ENCODE peak calls at places on chromosomes 13 and 19, in seven cellular contexts. K is HFF-Myc, Y is tibial artery, N is astrocyte, X is GM12865, T is IMR-90, Z is dorsolateral prefrontal cortex. I is an unnamed sample.

GRCh38 chr19:54254195-54254906 is 2.7 kb downstream of the LILRB5 start:
- DNase-seq in K (no peak), Y (no peak), N (no peak), X (no peak), T (no peak), Z (no peak), I (no peak)

GRCh38 chr13:85093808-85094207 is 705.4 kb downstream of the SLITRK6 start:
- DNase-seq in K (peak; percentile 65), Y (no peak), N (peak; percentile 8), X (no peak), T (no peak), Z (no peak), I (no peak)

GRCh38 chr19:52922841-52923781 is at the start of gene ZNF888:
- DNase-seq in K (no peak), Y (peak; percentile 95), N (peak; percentile 52), X (peak; percentile 93), T (peak; percentile 70), Z (peak; percentile 52), I (peak; percentile 92)

GRCh38 chr13:36548129-36548528 is 115.8 kb downstream of the CCNA1 start:
- DNase-seq in K (no peak), Y (no peak), N (no peak), X (no peak), T (no peak), Z (no peak), I (no peak)

GRCh38 chr19:33348301-33349010 is 25.1 kb upstream of the CEBPG start:
- DNase-seq in K (no peak), Y (no peak), N (peak; percentile 15), X (no peak), T (no peak), Z (no peak), I (no peak)

GRCh38 chr13:94710081-94710809 is 2.1 kb downstream of the SOX21 start:
- DNase-seq in K (no peak), Y (no peak), N (no peak), X (no peak), T (no peak), Z (no peak), I (no peak)

GRCh38 chr13:99280166-99280565 is 22.0 kb upstream of the GPR18 start:
- DNase-seq in K (no peak), Y (no peak), N (peak; percentile 46), X (no peak), T (no peak), Z (no peak), I (peak; percentile 61)

GRCh38 chr13:41326661-41327060 is 15.6 kb downstream of the NAA16 start:
- DNase-seq in K (no peak), Y (no peak), N (no peak), X (no peak), T (no peak), Z (no peak), I (no peak)

GRCh38 chr19:42443944-42444398 is 1.2 kb upstream of the CXCL17 start:
- DNase-seq in K (no peak), Y (no peak), N (no peak), X (no peak), T (no peak), Z (no peak), I (no peak)

GRCh38 chr19:41265376-41266153 is 1.4 kb downstream of the HNRNPUL1 start:
- DNase-seq in K (no peak), Y (peak; percentile 65), N (peak; percentile 13), X (peak; percentile 35), T (peak; percentile 37), Z (no peak), I (peak; percentile 12)

GRCh38 chr13:82560889-82561288 is 1321.4 kb downstream of the SLITRK1 start:
- DNase-seq in K (no peak), Y (no peak), N (no peak), X (no peak), T (no peak), Z (no peak), I (no peak)

GRCh38 chr19:8307400-8307964 is 676 bp downstream of the CD320 start:
- DNase-seq in K (no peak), Y (peak; percentile 66), N (no peak), X (peak; percentile 21), T (no peak), Z (no peak), I (peak; percentile 70)

GRCh38 chr19:29365836-29366417 is 153.0 kb upstream of the UQCRFS1 start:
- DNase-seq in K (no peak), Y (no peak), N (no peak), X (no peak), T (no peak), Z (no peak), I (no peak)

GRCh38 chr19:618247-618619 is 15.1 kb downstream of the POLRMT start:
- DNase-seq in K (no peak), Y (no peak), N (no peak), X (no peak), T (no peak), Z (no peak), I (no peak)

GRCh38 chr19:43966079-43966694 is 15.2 kb downstream of the ZNF221 start:
- DNase-seq in K (no peak), Y (no peak), N (no peak), X (no peak), T (no peak), Z (no peak), I (no peak)

DNA sequence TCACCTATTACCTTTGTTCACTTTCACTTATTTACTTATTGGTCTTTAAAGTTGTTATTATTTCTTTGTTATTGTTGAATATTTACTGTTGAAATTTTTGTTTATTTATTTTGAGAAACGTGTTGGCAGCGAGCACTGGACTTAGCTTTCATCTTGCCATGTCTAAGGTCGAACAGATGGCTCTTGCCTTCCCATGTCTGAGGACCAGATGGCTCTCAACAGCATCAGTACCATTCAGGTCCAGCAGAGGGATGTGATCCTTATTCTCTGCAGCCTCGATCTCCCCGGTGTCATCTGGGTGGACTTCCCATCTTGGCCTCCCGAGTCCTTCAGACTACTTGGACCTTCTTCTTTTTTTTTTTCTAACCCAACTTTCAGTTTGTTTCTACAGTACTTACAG is 1437.6 kb downstream of the UQCRFS1 start:
- DNase-seq in K (no peak), Y (no peak), N (no peak), X (no peak), T (no peak), Z (no peak), I (peak; percentile 8)
- TF ChIP-seq CTCF in K (no peak), Y (no peak), N (no peak), X (no peak), T (no peak), Z (no peak), I (no peak)

GRCh38 chr13:106314417-106314816 is 221.0 kb downstream of the EFNB2 start:
- DNase-seq in K (no peak), Y (no peak), N (no peak), X (no peak), T (no peak), Z (no peak), I (no peak)
- TF ChIP-seq CTCF in K (no peak), Y (no peak), N (no peak), X (no peak), T (no peak), Z (no peak), I (no peak)

GRCh38 chr19:48303866-48304265 is 21.5 kb upstream of the EMP3 start:
- DNase-seq in K (no peak), Y (no peak), N (no peak), X (no peak), T (no peak), Z (no peak), I (no peak)

GRCh38 chr19:48311384-48311783 is 14.0 kb upstream of the EMP3 start:
- DNase-seq in K (no peak), Y (no peak), N (no peak), X (no peak), T (no peak), Z (no peak), I (no peak)

GRCh38 chr19:48303367-48303766 is 22.0 kb upstream of the EMP3 start:
- DNase-seq in K (no peak), Y (no peak), N (no peak), X (no peak), T (no peak), Z (no peak), I (no peak)

GRCh38 chr19:48310227-48310626 is 15.1 kb upstream of the EMP3 start:
- DNase-seq in K (no peak), Y (no peak), N (no peak), X (no peak), T (no peak), Z (no peak), I (no peak)

DNA sequence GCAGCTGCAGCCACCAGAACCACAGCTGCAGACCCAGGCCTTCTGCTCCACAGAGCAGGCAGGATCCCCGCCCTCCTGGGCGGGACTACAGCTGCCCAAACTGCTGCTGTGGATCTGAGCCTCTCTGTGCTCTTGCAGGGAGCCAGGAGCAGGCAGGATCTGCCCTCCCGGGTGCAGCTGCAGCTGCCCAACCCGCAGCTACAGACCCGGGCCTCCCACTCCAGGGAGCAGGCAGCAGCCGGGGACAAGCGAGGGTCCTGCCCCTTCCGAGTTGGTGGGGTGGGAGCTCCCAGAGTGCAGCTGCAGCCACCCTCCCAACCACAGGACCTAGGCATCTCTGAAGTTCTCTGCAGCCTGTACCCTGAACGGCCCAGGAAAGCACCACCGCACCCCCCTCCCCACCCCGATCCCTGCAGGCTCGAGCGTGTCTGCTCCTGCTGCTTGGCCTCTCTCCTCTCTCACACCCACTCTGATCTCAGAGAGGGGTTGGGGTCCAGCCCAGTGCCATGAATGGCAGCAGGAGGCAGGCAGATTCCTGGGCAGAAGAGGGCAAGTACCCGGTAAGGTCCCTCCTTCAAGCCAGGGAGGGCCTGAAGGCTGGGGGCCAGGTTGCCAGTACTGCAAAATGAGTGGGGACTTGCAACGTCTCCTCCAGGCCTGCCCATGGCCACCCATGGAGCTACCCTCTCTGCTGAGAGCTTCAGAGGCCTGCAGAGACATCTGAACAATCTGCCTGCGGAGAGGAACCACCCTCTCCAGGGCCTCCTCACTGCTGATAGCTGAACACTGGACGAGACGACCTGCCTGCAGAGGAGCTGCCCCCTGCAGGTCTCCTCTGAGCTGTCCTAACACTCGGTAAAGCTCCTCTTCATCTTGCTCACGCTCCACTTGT is 16.4 kb upstream of the EMP3 start:
- DNase-seq in K (no peak), Y (no peak), N (no peak), X (peak; percentile 38), T (no peak), Z (peak; percentile 45), I (peak; percentile 83)
- TF ChIP-seq CTCF in K (peak; percentile 42), Y (no peak), N (no peak), X (no peak), T (no peak), Z (no peak), I (peak; percentile 94)

DNA sequence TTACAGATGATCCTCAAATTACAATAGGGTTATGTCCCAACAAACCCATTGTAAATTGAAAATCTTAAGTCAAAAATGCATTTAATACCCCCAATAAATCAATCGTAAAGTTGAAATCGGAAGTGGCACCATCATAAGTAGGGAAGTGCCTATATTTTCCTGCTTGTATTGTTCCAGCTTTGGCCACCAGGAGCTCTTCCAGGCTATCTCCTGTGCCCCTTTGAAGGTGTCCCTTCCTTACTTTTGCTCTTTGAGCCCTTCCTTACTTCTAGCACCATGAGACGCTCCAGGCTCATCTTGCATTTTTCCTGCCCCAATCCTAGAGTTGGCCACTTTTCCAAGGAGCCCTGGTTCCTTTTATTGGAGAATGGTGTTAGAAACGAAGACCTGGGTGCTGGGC is 163.0 kb upstream of the TSC22D1 start:
- DNase-seq in K (no peak), Y (no peak), N (no peak), X (no peak), T (no peak), Z (no peak), I (no peak)
- TF ChIP-seq CTCF in K (peak; percentile 23), Y (no peak), N (no peak), X (peak; percentile 10), T (no peak), Z (no peak), I (no peak)

I was measured in NB4.